ENCODE peak calls at places on chromosomes 12 and 14, in eight cellular contexts. A is thoracic aorta; U is left ventricle myocardium inferior; R is uterus; L is suprapubic skin; C is CD8-positive, alpha-beta T cell; V is tibial artery; E is endothelial cell of umbilical vein. K is an unnamed sample.

GRCh38 chr12:13962699-13963098 is 18.7 kb downstream of the GRIN2B start:
- DNase-seq in A (no peak), U (no peak), R (no peak), L (no peak), C (no peak), V (no peak), E (no peak), K (no peak)

GRCh38 chr12:113359939-113360748 is 1.8 kb downstream of the PLBD2 start:
- DNase-seq in A (no peak), U (peak; percentile 23), R (peak; percentile 23), L (no peak), C (no peak), V (no peak), E (no peak), K (no peak)

GRCh38 chr12:12439636-12440035 is 82.8 kb downstream of the BORCS5 start:
- DNase-seq in A (no peak), U (no peak), R (no peak), L (no peak), C (no peak), V (no peak), E (peak; percentile 98), K (no peak)

GRCh38 chr12:113766880-113767878 is 198.9 kb downstream of the RBM19 start:
- DNase-seq in A (no peak), U (no peak), R (no peak), L (no peak), C (no peak), V (no peak), E (no peak), K (no peak)

GRCh38 chr12:114780746-114781399 is 96.9 kb upstream of the TBX3 start:
- DNase-seq in A (no peak), U (no peak), R (no peak), L (no peak), C (no peak), V (no peak), E (no peak), K (no peak)

GRCh38 chr12:86712425-86712843 is 456.2 kb upstream of the MGAT4C start:
- DNase-seq in A (no peak), U (no peak), R (no peak), L (no peak), C (no peak), V (no peak), E (peak; percentile 96), K (no peak)

GRCh38 chr12:98294426-98294825 is 221.0 kb upstream of the TMPO start:
- DNase-seq in A (no peak), U (no peak), R (no peak), L (no peak), C (no peak), V (no peak), E (no peak), K (no peak)

GRCh38 chr12:99213047-99213446 is 434.5 kb upstream of the GARIN6 start:
- DNase-seq in A (no peak), U (no peak), R (no peak), L (no peak), C (no peak), V (no peak), E (no peak), K (no peak)

GRCh38 chr14:80275208-80275850 is 64.0 kb upstream of the DIO2 start:
- DNase-seq in A (no peak), U (no peak), R (no peak), L (no peak), C (no peak), V (no peak), E (peak; percentile 3), K (no peak)

GRCh38 chr14:105685003-105685402 is 158.6 kb downstream of the TMEM121 start:
- DNase-seq in A (no peak), U (no peak), R (no peak), L (no peak), C (no peak), V (peak; percentile 7), E (no peak), K (no peak)

GRCh38 chr12:132238487-132239248 is 90.7 kb downstream of the GALNT9 start:
- DNase-seq in A (no peak), U (no peak), R (no peak), L (no peak), C (no peak), V (no peak), E (no peak), K (peak; percentile 42)

GRCh38 chr12:70648831-70649230 is 11.6 kb upstream of the PTPRB start:
- DNase-seq in A (no peak), U (no peak), R (no peak), L (no peak), C (no peak), V (no peak), E (peak; percentile 82), K (no peak)

GRCh38 chr12:116808113-116808786 is 70.1 kb downstream of the RNFT2 start:
- DNase-seq in A (no peak), U (no peak), R (no peak), L (no peak), C (no peak), V (no peak), E (no peak), K (no peak)

GRCh38 chr14:22537436-22538310 is 51.4 kb downstream of the DAD1 start:
- DNase-seq in A (no peak), U (no peak), R (no peak), L (no peak), C (no peak), V (no peak), E (no peak), K (no peak)

GRCh38 chr12:114401346-114402320 is 4.3 kb downstream of the TBX5 start:
- DNase-seq in A (no peak), U (no peak), R (no peak), L (no peak), C (no peak), V (no peak), E (no peak), K (no peak)

GRCh38 chr12:4274396-4274959 is 916 bp downstream of the CCND2 start:
- DNase-seq in A (no peak), U (no peak), R (no peak), L (no peak), C (peak; percentile 67), V (no peak), E (no peak), K (no peak)

GRCh38 chr14:100825691-100826331 is at the start of gene MEG3:
- DNase-seq in A (no peak), U (peak; percentile 35), R (peak; percentile 76), L (no peak), C (no peak), V (no peak), E (peak; percentile 80), K (no peak)

GRCh38 chr14:100826371-100827139 is 637 bp downstream of the MEG3 start:
- DNase-seq in A (no peak), U (no peak), R (no peak), L (no peak), C (no peak), V (no peak), E (peak; percentile 30), K (no peak)

GRCh38 chr14:100828448-100828834 is 2.5 kb downstream of the MEG3 start:
- DNase-seq in A (no peak), U (no peak), R (no peak), L (no peak), C (no peak), V (no peak), E (peak; percentile 13), K (no peak)

GRCh38 chr14:100827140-100827517 is 1.2 kb downstream of the MEG3 start:
- DNase-seq in A (no peak), U (no peak), R (no peak), L (no peak), C (no peak), V (no peak), E (peak; percentile 18), K (no peak)

DNA sequence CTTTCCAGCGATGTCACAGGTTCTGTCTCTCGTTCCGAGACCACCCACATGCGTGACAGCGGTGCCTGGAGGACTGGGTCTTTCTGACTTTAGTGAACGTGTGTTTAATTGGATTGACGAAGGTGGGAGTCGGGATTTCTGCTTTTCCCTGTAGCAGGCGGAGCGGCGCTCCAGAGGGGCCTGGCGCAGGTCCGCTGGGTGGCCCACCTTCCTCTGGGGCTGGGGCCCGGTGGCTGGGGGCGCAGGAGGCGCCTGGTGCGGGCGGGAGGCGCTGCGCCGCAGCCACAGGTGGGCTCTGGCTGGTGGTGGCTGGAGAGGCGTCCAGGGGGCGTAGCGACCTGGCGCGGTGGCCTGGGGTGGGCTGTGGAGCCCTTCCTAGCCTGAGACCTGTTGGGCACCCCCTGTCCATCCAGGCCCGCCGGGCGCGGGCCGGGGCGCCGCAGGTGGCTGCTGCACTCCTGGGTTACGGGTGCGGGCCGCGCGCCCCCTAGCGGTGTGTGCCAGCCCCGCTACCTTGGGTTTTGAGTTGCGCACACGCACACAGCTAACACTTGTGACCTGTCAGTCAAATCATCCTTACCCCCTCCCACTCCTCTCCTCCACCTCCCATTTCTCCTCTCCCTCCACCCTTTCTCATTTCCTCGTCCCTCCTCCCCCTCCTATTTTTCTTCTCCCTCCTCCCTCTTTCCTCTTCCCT is 2.0 kb downstream of the MEG3 start:
- DNase-seq in A (no peak), U (no peak), R (no peak), L (no peak), C (no peak), V (no peak), E (peak; percentile 72), K (no peak)
- TF ChIP-seq CTCF in A (peak; percentile 14), U (peak; percentile 37), R (no peak), L (peak; percentile 21), C (no peak), V (no peak), E (peak; percentile 74), K (peak; percentile 35)

DNA sequence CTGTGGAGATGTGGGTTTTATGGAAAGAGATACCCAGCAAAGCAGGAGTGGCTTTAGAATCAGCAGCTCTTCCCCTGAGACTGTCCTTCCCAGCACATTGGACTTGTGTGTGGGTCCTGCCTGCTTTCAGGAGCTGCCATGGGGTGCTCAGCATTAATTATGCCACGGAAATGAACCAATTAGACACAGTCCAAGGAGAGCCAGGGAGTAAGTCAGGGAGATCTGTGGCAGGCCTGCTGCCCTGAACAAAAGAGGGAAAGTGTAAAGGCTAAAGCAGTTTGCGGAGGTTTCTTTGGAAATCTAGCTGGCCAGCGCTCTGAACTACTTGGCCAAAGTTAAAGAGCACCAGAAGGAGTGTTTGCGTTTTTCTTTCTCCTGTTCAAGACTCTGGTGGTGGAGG is 65.7 kb upstream of the SRSF5 start:
- DNase-seq in A (no peak), U (no peak), R (no peak), L (no peak), C (no peak), V (no peak), E (no peak), K (no peak)
- H3K4me1 ChIP-seq in A (peaks cover 53% of the 10 kb centered on the region), U (peaks cover 92% of the 10 kb centered on the region), R (no peaks in the 10 kb centered on the region), L (peaks cover 37% of the 10 kb centered on the region), C (peaks cover 26% of the 10 kb centered on the region), V (peaks cover 1% of the 10 kb centered on the region), E (peaks cover 24% of the 10 kb centered on the region), K (peaks cover 90% of the 10 kb centered on the region)

DNA sequence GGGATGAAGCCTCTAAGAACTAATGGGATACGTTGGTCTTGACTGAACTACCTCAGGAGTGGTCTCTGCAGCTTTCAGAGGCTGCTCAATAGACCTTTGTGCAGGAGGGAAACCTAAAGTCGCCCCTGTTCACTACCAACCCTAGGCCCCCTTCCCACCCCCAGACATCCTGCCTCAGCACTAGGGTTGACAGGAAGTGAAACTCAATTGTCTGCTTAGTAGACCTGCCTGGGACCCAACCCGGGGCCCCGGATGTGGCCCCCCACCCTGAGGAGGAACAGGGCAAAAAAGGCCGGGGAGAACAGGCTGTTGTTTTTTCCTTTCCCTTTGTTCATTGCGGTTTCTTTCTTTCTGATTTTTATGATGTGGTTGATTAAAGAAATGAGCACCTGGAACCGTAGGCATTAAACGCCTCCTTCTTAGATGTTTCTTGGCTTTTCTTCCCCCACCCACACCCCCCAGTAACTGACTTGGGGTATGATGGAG is 1.6 kb upstream of the DGKA start:
- DNase-seq in A (no peak), U (no peak), R (no peak), L (no peak), C (peak; percentile 94), V (no peak), E (no peak), K (no peak)
- H3K4me3 ChIP-seq in A (no peak overlapping the region), U (no peak overlapping the region), R (no peak overlapping the region), L (peak overlapping the region; percentile 88), C (peak overlapping the region; percentile 48), V (no peak overlapping the region), E (no peak overlapping the region), K (no peak overlapping the region)

GRCh38 chr14:24411468-24412454 is 13.0 kb downstream of the NYNRIN start:
- DNase-seq in A (no peak), U (no peak), R (no peak), L (no peak), C (no peak), V (no peak), E (peak; percentile 70), K (no peak)
- TF ChIP-seq CTCF in A (peak; percentile 55), U (peak; percentile 68), R (peak; percentile 55), L (peak; percentile 73), C (peak; percentile 50), V (peak; percentile 59), E (peak; percentile 67), K (peak; percentile 74)

K was measured in lower lobe of right lung.